ENCODE peak calls at places on chromosomes 16 and 17, in seven cellular contexts. I, H, V, M, G, Z and X are unnamed samples.

GRCh38 chr16:15434425-15435215 is at the start of gene BMERB1:
- DNase-seq in I (peak), H (peak), V (peak), M (peak), G (peak), Z (peak), X (peak)

GRCh38 chr17:75124041-75124818 is 7.3 kb downstream of the NT5C start:
- DNase-seq in I (peak), H (peak), V (peak), M (peak), G (peak), Z (peak), X (no peak)

GRCh38 chr17:81488276-81488860 is 24.2 kb downstream of the ACTG1 start:
- DNase-seq in I (no peak), H (no peak), V (no peak), M (no peak), G (no peak), Z (no peak), X (peak)

GRCh38 chr17:59149051-59149450 is 5.9 kb downstream of the SKA2 start:
- DNase-seq in I (no peak), H (no peak), V (no peak), M (no peak), G (no peak), Z (peak), X (no peak)

GRCh38 chr17:80892019-80892855 is 99.4 kb upstream of the CHMP6 start:
- DNase-seq in I (peak), H (peak), V (peak), M (peak), G (peak), Z (peak), X (no peak)

GRCh38 chr17:1787301-1787902 is 25.5 kb downstream of the SERPINF1 start:
- DNase-seq in I (peak), H (peak), V (peak), M (peak), G (peak), Z (peak), X (no peak)

GRCh38 chr17:8470447-8471047 is 34.9 kb downstream of the NDEL1 start:
- DNase-seq in I (peak), H (peak), V (no peak), M (no peak), G (peak), Z (no peak), X (peak)

GRCh38 chr17:40596261-40596919 is 31.1 kb upstream of the CCR7 start:
- DNase-seq in I (no peak), H (no peak), V (no peak), M (no peak), G (no peak), Z (no peak), X (no peak)

GRCh38 chr17:58084317-58084981 is 1.2 kb downstream of the DYNLL2 start:
- DNase-seq in I (peak), H (peak), V (no peak), M (peak), G (peak), Z (peak), X (peak)

GRCh38 chr16:15611610-15612009 is 31.3 kb downstream of the MARF1 start:
- DNase-seq in I (no peak), H (no peak), V (no peak), M (no peak), G (no peak), Z (no peak), X (no peak)

GRCh38 chr16:14028207-14028606 is 42.9 kb upstream of the MRTFB start:
- DNase-seq in I (no peak), H (no peak), V (no peak), M (no peak), G (no peak), Z (no peak), X (no peak)

GRCh38 chr16:79426663-79427062 is 173.9 kb downstream of the MAF start:
- DNase-seq in I (no peak), H (no peak), V (no peak), M (no peak), G (no peak), Z (no peak), X (no peak)

GRCh38 chr16:57167951-57168350 is 17.9 kb downstream of the PSME3IP1 start:
- DNase-seq in I (peak), H (no peak), V (no peak), M (peak), G (no peak), Z (peak), X (peak)

GRCh38 chr16:27795992-27796614 is 246.2 kb downstream of the KATNIP start:
- DNase-seq in I (peak), H (peak), V (no peak), M (peak), G (peak), Z (peak), X (peak)

GRCh38 chr16:17325744-17326143 is 145.0 kb downstream of the XYLT1 start:
- DNase-seq in I (no peak), H (no peak), V (no peak), M (no peak), G (no peak), Z (no peak), X (no peak)

GRCh38 chr16:63578791-63579190 is 1542.6 kb upstream of the CDH8 start:
- DNase-seq in I (no peak), H (no peak), V (no peak), M (no peak), G (no peak), Z (no peak), X (no peak)

GRCh38 chr16:31360296-31360695 is 5.3 kb downstream of the ITGAX start:
- DNase-seq in I (no peak), H (no peak), V (no peak), M (no peak), G (no peak), Z (no peak), X (no peak)

GRCh38 chr16:17321824-17322223 is 148.9 kb downstream of the XYLT1 start:
- DNase-seq in I (no peak), H (no peak), V (no peak), M (no peak), G (no peak), Z (no peak), X (no peak)

GRCh38 chr17:43068570-43069367 is 43.7 kb downstream of the RND2 start:
- DNase-seq in I (no peak), H (no peak), V (no peak), M (peak), G (peak), Z (no peak), X (no peak)

GRCh38 chr17:61490540-61490975 is 38.3 kb downstream of the TBX4 start:
- DNase-seq in I (peak), H (no peak), V (no peak), M (peak), G (no peak), Z (peak), X (no peak)

GRCh38 chr17:76138234-76138895 is 2.7 kb downstream of the FOXJ1 start:
- DNase-seq in I (no peak), H (no peak), V (no peak), M (peak), G (no peak), Z (no peak), X (peak)

GRCh38 chr16:19858006-19858653 is 26.5 kb downstream of the GPRC5B start:
- DNase-seq in I (no peak), H (no peak), V (no peak), M (no peak), G (no peak), Z (peak), X (no peak)

GRCh38 chr17:82866521-82867214 is 26.8 kb upstream of the ZNF750 start:
- DNase-seq in I (peak), H (peak), V (no peak), M (peak), G (no peak), Z (peak), X (peak)

GRCh38 chr16:68149596-68149995 is 64.4 kb downstream of the NFATC3 start:
- DNase-seq in I (no peak), H (no peak), V (no peak), M (no peak), G (no peak), Z (no peak), X (no peak)

GRCh38 chr17:50219345-50219744 is 17.9 kb upstream of the COL1A1 start:
- DNase-seq in I (peak), H (no peak), V (peak), M (peak), G (no peak), Z (peak), X (peak)

GRCh38 chr17:12859520-12859919 is 70.2 kb downstream of the ARHGAP44 start:
- DNase-seq in I (no peak), H (no peak), V (no peak), M (no peak), G (no peak), Z (no peak), X (no peak)

GRCh38 chr17:17935321-17936271 is 36.6 kb downstream of the TOM1L2 start:
- DNase-seq in I (peak), H (no peak), V (peak), M (peak), G (peak), Z (peak), X (no peak)

GRCh38 chr17:6567528-6568185 is 11.3 kb upstream of the PITPNM3 start:
- DNase-seq in I (peak), H (peak), V (peak), M (no peak), G (peak), Z (peak), X (peak)

GRCh38 chr16:28985611-28986041 is 774 bp downstream of the LAT start:
- DNase-seq in I (no peak), H (no peak), V (no peak), M (no peak), G (no peak), Z (no peak), X (peak)
- H3K4me3 ChIP-seq in I (no peak), H (peak), V (no peak), M (no peak), G (no peak), Z (no peak), X (no peak)

GRCh38 chr16:87806608-87807546 is 41.1 kb upstream of the KLHDC4 start:
- DNase-seq in I (peak), H (peak), V (peak), M (peak), G (peak), Z (peak), X (peak)
- H3K4me3 ChIP-seq in I (peak), H (peak), V (peak), M (no peak), G (no peak), Z (peak), X (no peak)

DNA sequence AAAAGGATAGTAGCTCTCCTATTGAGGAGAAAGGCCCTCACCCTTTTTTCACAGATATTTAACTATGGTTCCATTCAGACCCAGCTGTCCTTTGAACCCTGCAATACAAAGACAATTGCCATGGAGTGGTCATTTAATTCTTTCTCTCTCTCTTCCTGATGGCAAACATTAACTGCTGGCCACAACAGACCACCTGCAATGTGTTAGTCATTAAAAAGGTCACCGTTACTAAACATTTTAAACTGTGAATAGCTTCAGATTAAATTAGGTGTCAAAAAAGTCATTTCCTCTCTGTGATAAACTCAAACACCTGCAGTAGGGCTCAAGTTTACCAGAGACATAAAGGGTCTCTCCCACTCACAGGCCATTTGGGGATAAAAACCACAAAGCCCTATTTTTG is 697.2 kb downstream of the TOX3 start:
- DNase-seq in I (no peak), H (no peak), V (no peak), M (no peak), G (no peak), Z (no peak), X (no peak)
- H3K4me3 ChIP-seq in I (no peak), H (no peak), V (no peak), M (no peak), G (no peak), Z (no peak), X (no peak)

GRCh38 chr16:66587881-66588600 is 8.8 kb downstream of the CMTM2 start:
- DNase-seq in I (no peak), H (no peak), V (no peak), M (no peak), G (no peak), Z (no peak), X (no peak)
- H3K4me3 ChIP-seq in I (no peak), H (peak), V (no peak), M (no peak), G (no peak), Z (no peak), X (no peak)

GRCh38 chr16:85463672-85464071 is 149.4 kb upstream of the GSE1 start:
- DNase-seq in I (no peak), H (no peak), V (no peak), M (no peak), G (no peak), Z (no peak), X (peak)
- H3K4me3 ChIP-seq in I (no peak), H (no peak), V (no peak), M (no peak), G (no peak), Z (no peak), X (no peak)

GRCh38 chr17:29179232-29180036 is 764 bp downstream of the MYO18A start:
- DNase-seq in I (no peak), H (peak), V (no peak), M (peak), G (no peak), Z (peak), X (peak)
- H3K4me3 ChIP-seq in I (peak), H (peak), V (peak), M (peak), G (peak), Z (peak), X (peak)

GRCh38 chr16:73054732-73055481 is 7.0 kb upstream of the ZFHX3 start:
- DNase-seq in I (peak), H (no peak), V (no peak), M (no peak), G (no peak), Z (peak), X (peak)
- H3K4me3 ChIP-seq in I (peak), H (peak), V (peak), M (peak), G (no peak), Z (peak), X (no peak)